ENCODE peak calls at places on chromosomes 12 and 14, in ten cellular contexts. B is uterus, D is A549, J is gastrocnemius medialis, L is IMR-90, E is spleen, K is HCT116, T is K562, F is tibial nerve, N is esophagus squamous epithelium. R is an unnamed sample.

GRCh38 chr14:35277179-35277578 is 15.0 kb upstream of the PSMA6 start:
- DNase-seq in B (no peak), D (no peak), J (no peak), L (no peak), E (no peak), K (no peak), T (no peak), F (no peak), N (no peak), R (no peak)

GRCh38 chr12:50514526-50515276 is 9.9 kb downstream of the DIP2B start:
- DNase-seq in B (no peak), D (no peak), J (no peak), L (no peak), E (no peak), K (no peak), T (no peak), F (no peak), N (no peak), R (no peak)

GRCh38 chr12:18340186-18340585 is 78.9 kb downstream of the PIK3C2G start:
- DNase-seq in B (no peak), D (no peak), J (no peak), L (no peak), E (no peak), K (no peak), T (no peak), F (no peak), N (no peak), R (no peak)

GRCh38 chr12:124386059-124386458 is 91.2 kb downstream of the RFLNA start:
- DNase-seq in B (peak; percentile 46), D (no peak), J (peak; percentile 49), L (no peak), E (no peak), K (no peak), T (no peak), F (no peak), N (no peak), R (no peak)

GRCh38 chr14:101823511-101824120 is 62.1 kb downstream of the PPP2R5C start:
- DNase-seq in B (peak; percentile 75), D (no peak), J (peak; percentile 37), L (no peak), E (no peak), K (no peak), T (no peak), F (no peak), N (no peak), R (no peak)

GRCh38 chr14:61927015-61927414 is 164.8 kb downstream of the SNAPC1 start:
- DNase-seq in B (no peak), D (no peak), J (no peak), L (peak; percentile 69), E (no peak), K (no peak), T (no peak), F (no peak), N (no peak), R (no peak)

GRCh38 chr14:72590577-72590976 is 303.3 kb downstream of the DPF3 start:
- DNase-seq in B (no peak), D (no peak), J (no peak), L (no peak), E (no peak), K (no peak), T (no peak), F (no peak), N (no peak), R (no peak)

GRCh38 chr12:22935090-22935489 is 310.1 kb downstream of the ETNK1 start:
- DNase-seq in B (no peak), D (no peak), J (no peak), L (no peak), E (no peak), K (no peak), T (no peak), F (no peak), N (no peak), R (no peak)

GRCh38 chr14:90426031-90426540 is 29.3 kb downstream of the CALM1 start:
- DNase-seq in B (no peak), D (no peak), J (no peak), L (no peak), E (no peak), K (no peak), T (no peak), F (no peak), N (no peak), R (no peak)

GRCh38 chr12:1131811-1132224 is 140.8 kb downstream of the ERC1 start:
- DNase-seq in B (no peak), D (no peak), J (peak; percentile 41), L (no peak), E (no peak), K (no peak), T (no peak), F (no peak), N (no peak), R (no peak)

GRCh38 chr12:123237646-123238329 is 4.6 kb downstream of the MTRFR start:
- DNase-seq in B (peak; percentile 67), D (peak; percentile 49), J (peak; percentile 16), L (peak; percentile 64), E (peak; percentile 84), K (peak; percentile 54), T (peak; percentile 43), F (peak; percentile 45), N (no peak), R (no peak)

GRCh38 chr12:16454481-16454880 is 107.0 kb downstream of the MGST1 start:
- DNase-seq in B (no peak), D (no peak), J (no peak), L (peak; percentile 51), E (no peak), K (no peak), T (no peak), F (no peak), N (no peak), R (no peak)

DNA sequence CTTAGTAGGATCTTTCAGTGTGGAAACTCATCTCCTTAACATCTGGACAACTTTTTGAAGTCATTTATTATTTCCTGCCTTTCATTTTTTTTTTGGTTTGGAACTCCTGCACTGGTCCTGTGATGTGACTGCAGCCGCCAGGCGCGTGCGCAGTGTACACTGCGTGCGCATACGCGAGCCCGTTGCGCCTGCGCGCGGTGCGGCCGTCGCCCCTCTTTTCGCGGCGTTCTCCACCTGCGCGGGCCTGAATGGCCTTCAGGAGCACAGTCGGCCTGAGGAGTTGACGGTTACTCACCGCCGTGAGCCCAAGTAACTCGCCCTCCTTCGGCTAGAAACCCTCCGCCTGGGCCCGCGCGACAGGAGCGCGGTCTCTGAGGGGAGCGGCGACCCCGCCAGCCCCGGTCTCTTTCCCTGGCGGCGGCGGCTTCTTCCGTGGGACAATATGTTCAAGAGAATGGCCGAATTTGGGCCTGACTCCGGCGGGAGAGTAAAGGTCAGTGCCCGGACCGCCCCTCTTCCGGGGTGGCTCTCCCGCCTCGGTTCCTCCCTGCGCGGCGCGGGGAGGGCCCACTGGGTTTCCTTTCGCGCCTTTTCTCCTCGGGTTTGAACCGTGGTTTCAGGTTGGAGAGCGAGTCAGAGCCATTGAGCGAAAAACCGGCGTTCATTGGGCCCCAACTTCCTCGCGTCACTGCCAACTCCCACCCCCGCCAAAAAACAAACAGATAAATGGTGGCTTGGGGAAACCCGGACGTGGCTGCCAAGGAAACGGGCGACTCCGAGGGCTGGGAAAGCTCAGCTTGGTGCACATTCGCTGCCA is at the start of gene YEATS4:
- DNase-seq in B (peak; percentile 79), D (peak; percentile 95), J (peak; percentile 51), L (peak; percentile 88), E (peak; percentile 96), K (peak; percentile 90), T (peak; percentile 86), F (peak; percentile 62), N (peak; percentile 36), R (peak; percentile 84)
- TF ChIP-seq POLR2A in B (peak; percentile 76), D (peak; percentile 87), J (peak; percentile 31), L (peak; percentile 70), E (no peak), K (peak; percentile 24), T (peak; percentile 95), F (peak; percentile 57), N (peak; percentile 64), R (peak; percentile 67)

DNA sequence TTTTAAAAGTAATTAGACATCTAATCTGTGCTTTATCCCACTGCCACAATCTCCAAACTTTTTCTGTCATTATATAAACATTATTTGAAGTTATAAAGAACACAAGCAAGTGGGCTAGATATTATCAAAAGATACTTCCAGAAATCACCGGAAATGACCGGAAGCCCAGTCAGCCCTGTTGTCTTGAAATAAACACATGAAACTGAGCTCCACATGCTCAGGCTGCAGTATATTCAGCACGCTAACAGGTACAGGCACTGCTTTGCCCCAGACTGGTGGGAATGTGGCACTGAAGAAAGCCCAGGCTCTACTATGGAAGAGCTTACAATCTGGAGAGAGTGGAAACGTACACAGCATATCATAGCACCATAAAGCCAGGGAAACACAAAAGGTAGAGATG is 158.9 kb upstream of the PLEKHG7 start:
- DNase-seq in B (no peak), D (no peak), J (no peak), L (peak; percentile 19), E (no peak), K (no peak), T (no peak), F (no peak), N (no peak), R (no peak)
- TF ChIP-seq POLR2A in B (no peak), D (no peak), J (no peak), L (no peak), E (no peak), K (no peak), T (no peak), F (no peak), N (no peak), R (no peak)

GRCh38 chr14:96797188-96797942 is at the start of gene VRK1:
- DNase-seq in B (peak; percentile 92), D (peak; percentile 85), J (peak; percentile 90), L (peak; percentile 93), E (peak; percentile 99), K (peak; percentile 86), T (peak; percentile 97), F (peak; percentile 90), N (peak; percentile 66), R (peak; percentile 85)
- TF ChIP-seq POLR2A in B (no peak), D (peak; percentile 66), J (no peak), L (peak; percentile 73), E (no peak), K (no peak), T (peak; percentile 75), F (no peak), N (peak; percentile 30), R (peak; percentile 82)

GRCh38 chr14:104770072-104770579 is 17.2 kb downstream of the SIVA1 start:
- DNase-seq in B (no peak), D (no peak), J (no peak), L (no peak), E (no peak), K (no peak), T (no peak), F (no peak), N (no peak), R (no peak)

GRCh38 chr14:104769324-104770071 is 16.6 kb downstream of the SIVA1 start:
- DNase-seq in B (no peak), D (no peak), J (no peak), L (no peak), E (no peak), K (no peak), T (no peak), F (no peak), N (no peak), R (no peak)

GRCh38 chr14:104766863-104767633 is 14.1 kb downstream of the SIVA1 start:
- DNase-seq in B (no peak), D (no peak), J (no peak), L (no peak), E (no peak), K (no peak), T (no peak), F (no peak), N (no peak), R (no peak)

GRCh38 chr14:104767634-104767918 is 14.6 kb downstream of the SIVA1 start:
- DNase-seq in B (no peak), D (no peak), J (no peak), L (no peak), E (no peak), K (no peak), T (no peak), F (no peak), N (no peak), R (no peak)

GRCh38 chr14:104768437-104769323 is 15.7 kb downstream of the SIVA1 start:
- DNase-seq in B (peak; percentile 89), D (peak; percentile 74), J (peak; percentile 71), L (peak; percentile 72), E (peak; percentile 98), K (peak; percentile 51), T (peak; percentile 83), F (peak; percentile 91), N (peak; percentile 50), R (peak; percentile 90)
- TF ChIP-seq POLR2A in B (no peak), D (no peak), J (no peak), L (peak; percentile 40), E (no peak), K (no peak), T (peak; percentile 54), F (no peak), N (no peak), R (no peak)

R was measured in H54.